ENCODE peak calls at places on chromosomes 4 and X, in eight cellular contexts. V is choroid plexus epithelial cell; R is HFF-Myc; Q is activated T-helper 1 cell treated with anti-CD3 and anti-CD28 coated beads, Interleukin-2, amount 50 U/mL, for 16 hours; E is testis; D is lower lobe of right lung; T is M059J; U is occipital lobe. K is an unnamed sample.
A peak's percentile ranks its signal among the peaks of the same experiment; 100 is the strongest.

GRCh38 chr4:53518807-53519206 is 72.5 kb downstream of the LNX1 start:
- DNase-seq in V (no peak), Q (no peak), R (no peak), D (no peak), U (no peak), E (no peak), T (no peak), K (no peak)

GRCh38 chrX:71622347-71623104 is 4.2 kb upstream of the CXCR3 start:
- DNase-seq in U (peak; percentile 9), T (peak; percentile 22), E (peak; percentile 76), R (no peak), Q (peak; percentile 39), D (peak; percentile 81), V (peak; percentile 57), K (peak; percentile 24)

GRCh38 chr4:68218044-68218443 is 27.4 kb downstream of the TMPRSS11B start:
- DNase-seq in U (no peak), E (no peak), Q (no peak), R (no peak), T (peak; percentile 3), V (no peak), D (no peak), K (peak; percentile 46)

GRCh38 chr4:1593881-1594345 is 90.2 kb downstream of the FAM53A start:
- DNase-seq in E (no peak), U (no peak), V (no peak), D (peak; percentile 16), R (no peak), Q (no peak), T (no peak), K (no peak)

GRCh38 chrX:135112096-135112729 is 8.1 kb downstream of the ETDB start:
- DNase-seq in E (peak; percentile 31), T (peak; percentile 43), U (no peak), R (no peak), D (no peak), V (peak; percentile 60), Q (no peak), K (peak; percentile 19)

GRCh38 chrX:142804085-142804484 is 221.6 kb upstream of the SPANXN4 start:
- DNase-seq in D (no peak), V (no peak), U (no peak), E (peak; percentile 40), R (no peak), Q (no peak), T (no peak), K (no peak)

GRCh38 chrX:118355225-118355920 is 9.5 kb downstream of the WDR44 start:
- DNase-seq in R (no peak), U (no peak), V (no peak), E (no peak), D (no peak), Q (no peak), T (peak; percentile 76), K (no peak)

GRCh38 chrX:51496501-51497291 is at the start of gene NUDT11:
- DNase-seq in T (peak; percentile 67), U (peak; percentile 44), Q (no peak), R (no peak), V (peak; percentile 69), D (peak; percentile 54), E (peak; percentile 83), K (peak; percentile 60)

GRCh38 chrX:13340182-13340791 is 20.4 kb upstream of the ATXN3L start:
- DNase-seq in Q (no peak), E (no peak), U (no peak), T (peak; percentile 20), D (no peak), V (no peak), R (no peak), K (no peak)

GRCh38 chrX:106220177-106220576 is 52.1 kb downstream of the PWWP3B start:
- DNase-seq in E (no peak), U (no peak), T (no peak), R (no peak), Q (no peak), V (peak; percentile 23), D (no peak), K (no peak)

GRCh38 chr4:7458477-7458876 is 23.7 kb upstream of the PSAPL1 start:
- DNase-seq in E (no peak), R (no peak), T (no peak), U (no peak), Q (no peak), V (no peak), D (no peak), K (no peak)

GRCh38 chrX:11349020-11349419 is 55.8 kb downstream of the AMELX start:
- DNase-seq in E (no peak), Q (no peak), R (no peak), D (no peak), T (no peak), U (no peak), V (no peak), K (no peak)

GRCh38 chrX:129728061-129728460 is 10.7 kb upstream of the XPNPEP2 start:
- DNase-seq in T (no peak), D (no peak), U (no peak), Q (no peak), R (no peak), V (no peak), E (no peak), K (no peak)

GRCh38 chr4:169956441-169956840 is 69.8 kb downstream of the MFAP3L start:
- DNase-seq in Q (no peak), D (no peak), R (no peak), V (no peak), T (no peak), U (no peak), E (no peak), K (no peak)

GRCh38 chrX:153967536-153968214 is 3.9 kb downstream of the HCFC1 start:
- DNase-seq in Q (no peak), E (no peak), V (no peak), U (no peak), R (no peak), D (no peak), T (no peak), K (no peak)

GRCh38 chr4:169416997-169417396 is 146.2 kb upstream of the SH3RF1 start:
- DNase-seq in V (no peak), Q (no peak), U (no peak), D (no peak), T (peak; percentile 21), R (no peak), E (no peak), K (no peak)

GRCh38 chrX:63930140-63930539 is 145.1 kb upstream of the ARHGEF9 start:
- DNase-seq in R (no peak), E (peak; percentile 12), U (no peak), T (peak; percentile 14), Q (no peak), V (peak; percentile 1), D (no peak), K (no peak)

GRCh38 chr4:1375761-1376322 is 28.8 kb downstream of the UVSSA start:
- DNase-seq in V (no peak), R (no peak), T (no peak), Q (no peak), E (no peak), U (no peak), D (peak; percentile 28), K (no peak)

GRCh38 chr4:110878992-110879391 is 256.1 kb upstream of the PITX2 start:
- DNase-seq in V (no peak), Q (no peak), D (no peak), T (no peak), R (no peak), U (no peak), E (no peak), K (no peak)

GRCh38 chrX:71846429-71846828 is 64.2 kb upstream of the NHSL2 start:
- DNase-seq in E (no peak), Q (no peak), D (no peak), T (peak; percentile 62), R (no peak), U (no peak), V (peak; percentile 27), K (peak; percentile 4)

GRCh38 chr4:6761540-6762243 is 20.8 kb upstream of the KIAA0232 start:
- DNase-seq in V (no peak), R (no peak), E (peak; percentile 83), T (peak; percentile 42), D (peak; percentile 26), U (peak; percentile 71), Q (no peak), K (no peak)

GRCh38 chrX:103540145-103540544 is 20.9 kb upstream of the RAB40A start:
- DNase-seq in V (peak; percentile 60), U (no peak), T (peak; percentile 65), Q (no peak), R (no peak), D (no peak), E (no peak), K (peak; percentile 60)

GRCh38 chr4:119873794-119874325 is 192.8 kb downstream of the MAD2L1 start:
- DNase-seq in R (no peak), Q (no peak), U (no peak), D (no peak), T (no peak), V (no peak), E (no peak), K (no peak)

GRCh38 chr4:87532907-87533306 is 3.7 kb upstream of the SPARCL1 start:
- DNase-seq in T (no peak), E (no peak), R (no peak), D (no peak), V (no peak), Q (no peak), U (no peak), K (no peak)

GRCh38 chr4:115781528-115782146 is 668.2 kb upstream of the NDST4 start:
- DNase-seq in V (no peak), D (peak; percentile 16), R (no peak), U (no peak), Q (no peak), E (no peak), T (no peak), K (no peak)

GRCh38 chr4:156962551-156962974 is 9.0 kb downstream of the PDGFC start:
- DNase-seq in U (no peak), Q (no peak), V (peak; percentile 90), T (peak; percentile 86), R (peak; percentile 95), D (no peak), E (peak; percentile 45), K (peak; percentile 84)

GRCh38 chr4:108868606-108869227 is 105.9 kb upstream of the ETNPPL start:
- DNase-seq in D (no peak), Q (no peak), V (no peak), R (no peak), E (no peak), T (no peak), U (no peak), K (no peak)

GRCh38 chr4:128286474-128287158 is 997 bp downstream of the PGRMC2 start:
- DNase-seq in V (peak; percentile 80), R (no peak), T (peak; percentile 53), D (no peak), Q (no peak), U (no peak), E (no peak), K (peak; percentile 35)

GRCh38 chr4:94695389-94695788 is 62.4 kb upstream of the BMPR1B start:
- DNase-seq in R (no peak), U (no peak), T (peak; percentile 28), V (no peak), E (no peak), D (no peak), Q (no peak), K (no peak)

GRCh38 chr4:518569-519083 is 19.6 kb downstream of the PIGG start:
- DNase-seq in E (no peak), U (no peak), R (no peak), D (no peak), Q (no peak), T (no peak), V (no peak), K (no peak)

GRCh38 chr4:41146716-41147506 is 67.4 kb downstream of the APBB2 start:
- DNase-seq in D (no peak), R (no peak), V (no peak), Q (no peak), E (peak; percentile 21), U (peak; percentile 52), T (peak; percentile 82), K (peak; percentile 70)

GRCh38 chrX:103453655-103454054 is 65.6 kb downstream of the RAB40A start:
- DNase-seq in T (peak; percentile 85), R (peak; percentile 83), Q (no peak), D (no peak), V (peak; percentile 94), U (no peak), E (no peak), K (peak; percentile 96)

GRCh38 chr4:179607003-179607402 is 2164.8 kb upstream of the AGA start:
- DNase-seq in E (no peak), U (no peak), T (no peak), R (no peak), D (no peak), V (no peak), Q (no peak), K (no peak)

K was measured in LHCN-M2.